ENCODE peak calls at places on chromosome 6, in five cellular contexts. Z is NCI-H2081, U is GDM1, Y is fibroblast of mammary gland, H is kidney glomerular epithelial cell. G is an unnamed sample.

GRCh38 chr6:164108869-164109769 is 694.6 kb downstream of the QKI start:
- DNase-seq in Z (peak), U (peak), Y (peak), H (no peak), G (peak)

GRCh38 chr6:160258346-160259142 is at the start of gene SLC22A2:
- DNase-seq in Z (no peak), U (no peak), Y (no peak), H (no peak), G (no peak)

GRCh38 chr6:158408552-158409130 is 96.4 kb downstream of the TULP4 start:
- DNase-seq in Z (no peak), U (no peak), Y (peak), H (no peak), G (peak)

GRCh38 chr6:159121387-159121955 is 47.7 kb upstream of the FNDC1 start:
- DNase-seq in Z (no peak), U (no peak), Y (no peak), H (no peak), G (no peak)

GRCh38 chr6:101544286-101544685 is 150.8 kb downstream of the GRIK2 start:
- DNase-seq in Z (no peak), U (no peak), Y (peak), H (no peak), G (peak)

GRCh38 chr6:26054937-26055669 is 32.1 kb upstream of the HFE start:
- DNase-seq in Z (peak), U (peak), Y (peak), H (peak), G (peak)

GRCh38 chr6:141483561-141484061 is 649.1 kb upstream of the GJE1 start:
- DNase-seq in Z (peak), U (peak), Y (peak), H (peak), G (peak)

GRCh38 chr6:41599836-41600445 is 38.3 kb upstream of the MDFI start:
- DNase-seq in Z (no peak), U (no peak), Y (no peak), H (no peak), G (no peak)

GRCh38 chr6:89048985-89049384 is 31.6 kb upstream of the PNRC1 start:
- DNase-seq in Z (no peak), U (no peak), Y (peak), H (no peak), G (peak)

GRCh38 chr6:125120054-125120590 is 33.5 kb upstream of the TPD52L1 start:
- DNase-seq in Z (no peak), U (no peak), Y (no peak), H (no peak), G (no peak)

GRCh38 chr6:150550244-150550643 is 49.4 kb upstream of the PLEKHG1 start:
- DNase-seq in Z (no peak), U (no peak), Y (no peak), H (no peak), G (no peak)

GRCh38 chr6:125511809-125512341 is 210.1 kb upstream of the HDDC2 start:
- DNase-seq in Z (peak), U (no peak), Y (peak), H (no peak), G (peak)

GRCh38 chr6:76262240-76262639 is 189.8 kb upstream of the IMPG1 start:
- DNase-seq in Z (no peak), U (no peak), Y (no peak), H (no peak), G (no peak)

GRCh38 chr6:105041880-105042279 is 85.0 kb downstream of the LIN28B start:
- DNase-seq in Z (no peak), U (no peak), Y (peak), H (no peak), G (peak)